ENCODE peak calls at places on chromosomes 13 and 19, in nine cellular contexts. One of them, this sample, is unnamed.

GRCh38 chr13:104132849-104133248 is 1066.6 kb upstream of the SLC10A2 start:
- DNase-seq in esophagus squamous epithelium: no peak
- DNase-seq in H54: no peak
- DNase-seq in right lobe of liver: no peak
- DNase-seq in heart left ventricle: no peak
- DNase-seq in IMR-90: no peak
- DNase-seq in tibial nerve: no peak
- DNase-seq in testis: no peak
- DNase-seq in gastrocnemius medialis: no peak
- DNase-seq in this sample: no peak

GRCh38 chr13:32362574-32362973 is 47.3 kb downstream of the BRCA2 start:
- DNase-seq in H54: no peak
- DNase-seq in esophagus squamous epithelium: no peak
- DNase-seq in right lobe of liver: no peak
- DNase-seq in testis: no peak
- DNase-seq in gastrocnemius medialis: no peak
- DNase-seq in heart left ventricle: no peak
- DNase-seq in IMR-90: no peak
- DNase-seq in tibial nerve: no peak
- DNase-seq in this sample: no peak

GRCh38 chr19:45927565-45928261 is 13.1 kb upstream of the NANOS2 start:
- DNase-seq in right lobe of liver: peak; percentile 94
- DNase-seq in IMR-90: peak; percentile 84
- DNase-seq in tibial nerve: peak; percentile 92
- DNase-seq in H54: peak; percentile 83
- DNase-seq in heart left ventricle: peak; percentile 89
- DNase-seq in gastrocnemius medialis: peak; percentile 84
- DNase-seq in testis: peak; percentile 96
- DNase-seq in esophagus squamous epithelium: peak; percentile 21
- DNase-seq in this sample: peak; percentile 85

GRCh38 chr13:98201178-98201577 is 24.1 kb upstream of the RNF113B start:
- DNase-seq in H54: no peak
- DNase-seq in heart left ventricle: no peak
- DNase-seq in testis: no peak
- DNase-seq in right lobe of liver: no peak
- DNase-seq in IMR-90: no peak
- DNase-seq in tibial nerve: no peak
- DNase-seq in gastrocnemius medialis: no peak
- DNase-seq in esophagus squamous epithelium: no peak
- DNase-seq in this sample: peak; percentile 27

GRCh38 chr13:31943591-31943990 is 88.0 kb upstream of the FRY start:
- DNase-seq in tibial nerve: no peak
- DNase-seq in H54: no peak
- DNase-seq in heart left ventricle: no peak
- DNase-seq in esophagus squamous epithelium: no peak
- DNase-seq in right lobe of liver: no peak
- DNase-seq in gastrocnemius medialis: no peak
- DNase-seq in testis: no peak
- DNase-seq in IMR-90: no peak
- DNase-seq in this sample: no peak

GRCh38 chr13:90239130-90239529 is 1108.4 kb upstream of the MIR17HG start:
- DNase-seq in H54: no peak
- DNase-seq in tibial nerve: no peak
- DNase-seq in esophagus squamous epithelium: no peak
- DNase-seq in gastrocnemius medialis: no peak
- DNase-seq in testis: no peak
- DNase-seq in IMR-90: no peak
- DNase-seq in heart left ventricle: no peak
- DNase-seq in right lobe of liver: no peak
- DNase-seq in this sample: no peak

GRCh38 chr13:27171244-27171829 is at the start of gene USP12:
- DNase-seq in H54: no peak
- DNase-seq in testis: peak; percentile 35
- DNase-seq in heart left ventricle: peak; percentile 41
- DNase-seq in esophagus squamous epithelium: no peak
- DNase-seq in tibial nerve: peak; percentile 14
- DNase-seq in right lobe of liver: peak; percentile 58
- DNase-seq in IMR-90: peak; percentile 22
- DNase-seq in gastrocnemius medialis: no peak
- DNase-seq in this sample: no peak

GRCh38 chr13:34358811-34359513 is 541.0 kb downstream of the RFC3 start:
- DNase-seq in right lobe of liver: no peak
- DNase-seq in H54: no peak
- DNase-seq in tibial nerve: no peak
- DNase-seq in testis: peak; percentile 20
- DNase-seq in gastrocnemius medialis: no peak
- DNase-seq in IMR-90: peak; percentile 72
- DNase-seq in heart left ventricle: no peak
- DNase-seq in esophagus squamous epithelium: no peak
- DNase-seq in this sample: no peak

GRCh38 chr19:34851277-34851804 is 75.4 kb upstream of the ZNF30 start:
- DNase-seq in heart left ventricle: no peak
- DNase-seq in right lobe of liver: no peak
- DNase-seq in esophagus squamous epithelium: no peak
- DNase-seq in testis: no peak
- DNase-seq in gastrocnemius medialis: no peak
- DNase-seq in IMR-90: no peak
- DNase-seq in tibial nerve: no peak
- DNase-seq in H54: no peak
- DNase-seq in this sample: no peak

GRCh38 chr13:40159736-40160135 is 504.3 kb downstream of the COG6 start:
- DNase-seq in right lobe of liver: no peak
- DNase-seq in testis: no peak
- DNase-seq in heart left ventricle: no peak
- DNase-seq in H54: no peak
- DNase-seq in esophagus squamous epithelium: no peak
- DNase-seq in IMR-90: no peak
- DNase-seq in tibial nerve: no peak
- DNase-seq in gastrocnemius medialis: no peak
- DNase-seq in this sample: no peak

GRCh38 chr19:45346449-45346848 is 5.9 kb downstream of the KLC3 start:
- DNase-seq in tibial nerve: no peak
- DNase-seq in right lobe of liver: no peak
- DNase-seq in IMR-90: no peak
- DNase-seq in gastrocnemius medialis: no peak
- DNase-seq in H54: no peak
- DNase-seq in heart left ventricle: no peak
- DNase-seq in esophagus squamous epithelium: no peak
- DNase-seq in testis: no peak
- DNase-seq in this sample: no peak

GRCh38 chr13:94702181-94703041 is 9.9 kb downstream of the SOX21 start:
- DNase-seq in gastrocnemius medialis: no peak
- DNase-seq in H54: no peak
- DNase-seq in right lobe of liver: no peak
- DNase-seq in IMR-90: no peak
- DNase-seq in tibial nerve: no peak
- DNase-seq in esophagus squamous epithelium: no peak
- DNase-seq in testis: no peak
- DNase-seq in heart left ventricle: no peak
- DNase-seq in this sample: no peak

GRCh38 chr19:15532779-15533521 is 24.6 kb downstream of the CYP4F22 start:
- DNase-seq in esophagus squamous epithelium: no peak
- DNase-seq in H54: no peak
- DNase-seq in gastrocnemius medialis: no peak
- DNase-seq in IMR-90: no peak
- DNase-seq in testis: no peak
- DNase-seq in tibial nerve: no peak
- DNase-seq in right lobe of liver: no peak
- DNase-seq in heart left ventricle: no peak
- DNase-seq in this sample: no peak

GRCh38 chr13:46551410-46552301 is 1.3 kb upstream of the LRCH1 start:
- DNase-seq in testis: peak; percentile 92
- DNase-seq in esophagus squamous epithelium: no peak
- DNase-seq in tibial nerve: peak; percentile 86
- DNase-seq in IMR-90: peak; percentile 75
- DNase-seq in gastrocnemius medialis: peak; percentile 60
- DNase-seq in heart left ventricle: peak; percentile 83
- DNase-seq in H54: no peak
- DNase-seq in right lobe of liver: peak; percentile 84
- DNase-seq in this sample: peak; percentile 80

GRCh38 chr13:110442946-110443632 is 118.4 kb downstream of the RAB20 start:
- DNase-seq in esophagus squamous epithelium: no peak
- DNase-seq in testis: no peak
- DNase-seq in tibial nerve: no peak
- DNase-seq in IMR-90: peak; percentile 75
- DNase-seq in H54: peak; percentile 68
- DNase-seq in heart left ventricle: no peak
- DNase-seq in gastrocnemius medialis: no peak
- DNase-seq in right lobe of liver: no peak
- DNase-seq in this sample: no peak

GRCh38 chr13:74210693-74211393 is 76.6 kb upstream of the KLF12 start:
- DNase-seq in IMR-90: peak; percentile 98
- DNase-seq in heart left ventricle: no peak
- DNase-seq in tibial nerve: peak; percentile 9
- DNase-seq in testis: peak; percentile 14
- DNase-seq in right lobe of liver: peak; percentile 45
- DNase-seq in esophagus squamous epithelium: no peak
- DNase-seq in gastrocnemius medialis: peak; percentile 3
- DNase-seq in H54: peak; percentile 23
- DNase-seq in this sample: no peak

GRCh38 chr19:53394522-53394973 is 401 bp upstream of the ZNF765 start:
- DNase-seq in H54: peak; percentile 64
- DNase-seq in testis: peak; percentile 56
- DNase-seq in heart left ventricle: peak; percentile 56
- DNase-seq in right lobe of liver: peak; percentile 50
- DNase-seq in gastrocnemius medialis: peak; percentile 13
- DNase-seq in esophagus squamous epithelium: no peak
- DNase-seq in tibial nerve: no peak
- DNase-seq in IMR-90: peak; percentile 61
- DNase-seq in this sample: peak; percentile 45

GRCh38 chr19:28196961-28197360 is 1016.0 kb downstream of the UQCRFS1 start:
- DNase-seq in tibial nerve: no peak
- DNase-seq in esophagus squamous epithelium: no peak
- DNase-seq in heart left ventricle: no peak
- DNase-seq in right lobe of liver: no peak
- DNase-seq in IMR-90: no peak
- DNase-seq in gastrocnemius medialis: no peak
- DNase-seq in testis: no peak
- DNase-seq in H54: no peak
- DNase-seq in this sample: no peak

GRCh38 chr13:110426745-110427144 is 119.7 kb downstream of the COL4A2 start:
- DNase-seq in right lobe of liver: no peak
- DNase-seq in testis: no peak
- DNase-seq in gastrocnemius medialis: no peak
- DNase-seq in H54: no peak
- DNase-seq in tibial nerve: no peak
- DNase-seq in IMR-90: no peak
- DNase-seq in esophagus squamous epithelium: no peak
- DNase-seq in heart left ventricle: no peak
- DNase-seq in this sample: peak; percentile 75

GRCh38 chr13:45305079-45305478 is 35.9 kb downstream of the TPT1 start:
- DNase-seq in testis: no peak
- DNase-seq in tibial nerve: no peak
- DNase-seq in IMR-90: no peak
- DNase-seq in esophagus squamous epithelium: no peak
- DNase-seq in gastrocnemius medialis: no peak
- DNase-seq in heart left ventricle: no peak
- DNase-seq in right lobe of liver: no peak
- DNase-seq in H54: no peak
- DNase-seq in this sample: no peak

GRCh38 chr19:6062274-6062673 is 48.0 kb downstream of the RFX2 start:
- DNase-seq in testis: peak; percentile 29
- DNase-seq in IMR-90: no peak
- DNase-seq in H54: no peak
- DNase-seq in tibial nerve: no peak
- DNase-seq in heart left ventricle: peak; percentile 69
- DNase-seq in esophagus squamous epithelium: no peak
- DNase-seq in gastrocnemius medialis: no peak
- DNase-seq in right lobe of liver: peak; percentile 47
- DNase-seq in this sample: peak; percentile 25

GRCh38 chr13:29589234-29589633 is 6.3 kb downstream of the SLC7A1 start:
- DNase-seq in testis: peak; percentile 31
- DNase-seq in heart left ventricle: no peak
- DNase-seq in esophagus squamous epithelium: no peak
- DNase-seq in H54: no peak
- DNase-seq in right lobe of liver: no peak
- DNase-seq in gastrocnemius medialis: no peak
- DNase-seq in tibial nerve: no peak
- DNase-seq in IMR-90: peak; percentile 63
- DNase-seq in this sample: peak; percentile 52

GRCh38 chr13:70490320-70490935 is 382.2 kb upstream of the KLHL1 start:
- DNase-seq in H54: no peak
- DNase-seq in esophagus squamous epithelium: no peak
- DNase-seq in right lobe of liver: no peak
- DNase-seq in gastrocnemius medialis: no peak
- DNase-seq in testis: no peak
- DNase-seq in heart left ventricle: no peak
- DNase-seq in IMR-90: no peak
- DNase-seq in tibial nerve: no peak
- DNase-seq in this sample: no peak
- TF ChIP-seq POLR2A in H54: no peak
- TF ChIP-seq POLR2A in esophagus squamous epithelium: no peak
- TF ChIP-seq POLR2A in right lobe of liver: no peak
- TF ChIP-seq POLR2A in gastrocnemius medialis: no peak
- TF ChIP-seq POLR2A in testis: no peak
- TF ChIP-seq POLR2A in heart left ventricle: no peak
- TF ChIP-seq POLR2A in IMR-90: no peak
- TF ChIP-seq POLR2A in tibial nerve: no peak
- TF ChIP-seq POLR2A in this sample: no peak

GRCh38 chr19:16608290-16608704 is 19.7 kb downstream of the MED26 start:
- DNase-seq in esophagus squamous epithelium: no peak
- DNase-seq in H54: no peak
- DNase-seq in right lobe of liver: no peak
- DNase-seq in testis: no peak
- DNase-seq in IMR-90: peak; percentile 91
- DNase-seq in gastrocnemius medialis: peak; percentile 77
- DNase-seq in heart left ventricle: no peak
- DNase-seq in tibial nerve: peak; percentile 84
- DNase-seq in this sample: no peak
- TF ChIP-seq POLR2A in esophagus squamous epithelium: no peak
- TF ChIP-seq POLR2A in H54: no peak
- TF ChIP-seq POLR2A in right lobe of liver: no peak
- TF ChIP-seq POLR2A in testis: no peak
- TF ChIP-seq POLR2A in IMR-90: no peak
- TF ChIP-seq POLR2A in gastrocnemius medialis: no peak
- TF ChIP-seq POLR2A in heart left ventricle: no peak
- TF ChIP-seq POLR2A in tibial nerve: no peak
- TF ChIP-seq POLR2A in this sample: no peak

GRCh38 chr19:51018745-51019543 is 565 bp downstream of the KLK10 start:
- DNase-seq in right lobe of liver: no peak
- DNase-seq in IMR-90: no peak
- DNase-seq in gastrocnemius medialis: no peak
- DNase-seq in esophagus squamous epithelium: no peak
- DNase-seq in H54: no peak
- DNase-seq in testis: peak; percentile 65
- DNase-seq in tibial nerve: no peak
- DNase-seq in heart left ventricle: no peak
- DNase-seq in this sample: peak; percentile 18
- TF ChIP-seq POLR2A in right lobe of liver: no peak
- TF ChIP-seq POLR2A in IMR-90: no peak
- TF ChIP-seq POLR2A in gastrocnemius medialis: no peak
- TF ChIP-seq POLR2A in esophagus squamous epithelium: no peak
- TF ChIP-seq POLR2A in H54: no peak
- TF ChIP-seq POLR2A in testis: no peak
- TF ChIP-seq POLR2A in tibial nerve: no peak
- TF ChIP-seq POLR2A in heart left ventricle: no peak
- TF ChIP-seq POLR2A in this sample: no peak

GRCh38 chr19:3132971-3133792 is 2.7 kb upstream of the GNA15 start:
- DNase-seq in testis: no peak
- DNase-seq in heart left ventricle: no peak
- DNase-seq in tibial nerve: peak; percentile 21
- DNase-seq in H54: peak; percentile 94
- DNase-seq in esophagus squamous epithelium: no peak
- DNase-seq in gastrocnemius medialis: no peak
- DNase-seq in right lobe of liver: no peak
- DNase-seq in IMR-90: peak; percentile 21
- DNase-seq in this sample: no peak
- TF ChIP-seq POLR2A in testis: no peak
- TF ChIP-seq POLR2A in heart left ventricle: no peak
- TF ChIP-seq POLR2A in tibial nerve: no peak
- TF ChIP-seq POLR2A in H54: peak; percentile 35
- TF ChIP-seq POLR2A in esophagus squamous epithelium: no peak
- TF ChIP-seq POLR2A in gastrocnemius medialis: no peak
- TF ChIP-seq POLR2A in right lobe of liver: no peak
- TF ChIP-seq POLR2A in IMR-90: no peak
- TF ChIP-seq POLR2A in this sample: no peak

This sample was measured in thyroid gland.